ENCODE peak calls at places on chromosomes 2 and 18, in five cellular contexts. One of them, this sample, is unnamed.

GRCh38 chr2:3669656-3670055 is 11.7 kb downstream of the ALLC start:
- DNase-seq in GM12878: no peak
- DNase-seq in H1: peak; percentile 26
- DNase-seq in K562: no peak
- DNase-seq in HepG2: no peak
- DNase-seq in this sample: no peak

GRCh38 chr2:240963376-240964220 is 34.8 kb upstream of the SNED1 start:
- DNase-seq in H1: peak; percentile 45
- DNase-seq in GM12878: no peak
- DNase-seq in K562: no peak
- DNase-seq in HepG2: no peak
- DNase-seq in this sample: no peak

GRCh38 chr2:101770672-101771071 is 73.2 kb downstream of the MAP4K4 start:
- DNase-seq in GM12878: peak; percentile 30
- DNase-seq in H1: no peak
- DNase-seq in HepG2: peak; percentile 82
- DNase-seq in K562: peak; percentile 56
- DNase-seq in this sample: peak; percentile 62

GRCh38 chr18:80077873-80078272 is 31.2 kb upstream of the ADNP2 start:
- DNase-seq in GM12878: no peak
- DNase-seq in K562: no peak
- DNase-seq in HepG2: no peak
- DNase-seq in H1: no peak
- DNase-seq in this sample: no peak

GRCh38 chr2:182715121-182715895 is 749 bp upstream of the DNAJC10 start:
- DNase-seq in GM12878: no peak
- DNase-seq in K562: peak; percentile 19
- DNase-seq in H1: no peak
- DNase-seq in HepG2: peak; percentile 42
- DNase-seq in this sample: no peak

GRCh38 chr2:227942021-227942420 is 70.6 kb downstream of the DAW1 start:
- DNase-seq in H1: no peak
- DNase-seq in HepG2: no peak
- DNase-seq in GM12878: no peak
- DNase-seq in K562: no peak
- DNase-seq in this sample: no peak

GRCh38 chr2:151841025-151841424 is 12.8 kb upstream of the ARL5A start:
- DNase-seq in H1: no peak
- DNase-seq in K562: no peak
- DNase-seq in HepG2: no peak
- DNase-seq in GM12878: no peak
- DNase-seq in this sample: no peak

GRCh38 chr2:237157551-237158102 is 71.9 kb downstream of the COPS8 start:
- DNase-seq in HepG2: no peak
- DNase-seq in GM12878: no peak
- DNase-seq in K562: no peak
- DNase-seq in H1: no peak
- DNase-seq in this sample: no peak

GRCh38 chr18:41870191-41870590 is 84.8 kb upstream of the PIK3C3 start:
- DNase-seq in GM12878: no peak
- DNase-seq in HepG2: no peak
- DNase-seq in H1: no peak
- DNase-seq in K562: no peak
- DNase-seq in this sample: no peak

GRCh38 chr2:71863338-71863737 is 284.3 kb downstream of the CYP26B1 start:
- DNase-seq in HepG2: no peak
- DNase-seq in K562: no peak
- DNase-seq in H1: no peak
- DNase-seq in GM12878: no peak
- DNase-seq in this sample: no peak

GRCh38 chr18:54261894-54262293 is 7.4 kb upstream of the POLI start:
- DNase-seq in K562: peak; percentile 52
- DNase-seq in GM12878: peak; percentile 85
- DNase-seq in HepG2: no peak
- DNase-seq in H1: no peak
- DNase-seq in this sample: no peak

GRCh38 chr2:172552547-172553291 is 3.2 kb upstream of the PDK1 start:
- DNase-seq in HepG2: no peak
- DNase-seq in GM12878: no peak
- DNase-seq in H1: no peak
- DNase-seq in K562: peak; percentile 88
- DNase-seq in this sample: no peak

GRCh38 chr2:9401059-9401547 is 22.2 kb downstream of the ITGB1BP1 start:
- DNase-seq in HepG2: no peak
- DNase-seq in H1: no peak
- DNase-seq in K562: no peak
- DNase-seq in GM12878: no peak
- DNase-seq in this sample: no peak

GRCh38 chr2:159200498-159200897 is 86.0 kb downstream of the WDSUB1 start:
- DNase-seq in GM12878: no peak
- DNase-seq in H1: no peak
- DNase-seq in K562: no peak
- DNase-seq in HepG2: no peak
- DNase-seq in this sample: no peak

GRCh38 chr2:54558976-54559410 is 102.9 kb downstream of the SPTBN1 start:
- DNase-seq in H1: no peak
- DNase-seq in GM12878: no peak
- DNase-seq in K562: peak; percentile 39
- DNase-seq in HepG2: no peak
- DNase-seq in this sample: no peak

GRCh38 chr2:81247648-81248047 is 943.1 kb upstream of the LRRTM1 start:
- DNase-seq in GM12878: peak; percentile 15
- DNase-seq in H1: no peak
- DNase-seq in K562: no peak
- DNase-seq in HepG2: peak; percentile 80
- DNase-seq in this sample: no peak

GRCh38 chr2:175282300-175282699 is 100.8 kb upstream of the ATP5MC3 start:
- DNase-seq in GM12878: no peak
- DNase-seq in H1: no peak
- DNase-seq in HepG2: peak; percentile 20
- DNase-seq in K562: peak; percentile 63
- DNase-seq in this sample: peak; percentile 27

GRCh38 chr2:30208453-30208852 is 22.9 kb upstream of the LBH start:
- DNase-seq in GM12878: no peak
- DNase-seq in HepG2: peak; percentile 46
- DNase-seq in H1: peak; percentile 57
- DNase-seq in K562: peak; percentile 53
- DNase-seq in this sample: peak; percentile 47

GRCh38 chr2:110104025-110104771 is 11.4 kb downstream of the MALL start:
- DNase-seq in GM12878: no peak
- DNase-seq in H1: peak; percentile 24
- DNase-seq in HepG2: no peak
- DNase-seq in K562: no peak
- DNase-seq in this sample: no peak

GRCh38 chr2:37665038-37665437 is 6.4 kb downstream of the CDC42EP3 start:
- DNase-seq in K562: no peak
- DNase-seq in HepG2: no peak
- DNase-seq in GM12878: no peak
- DNase-seq in H1: no peak
- DNase-seq in this sample: no peak

GRCh38 chr2:219287569-219288265 is 8.6 kb downstream of the DNAJB2 start:
- DNase-seq in K562: peak; percentile 59
- DNase-seq in HepG2: no peak
- DNase-seq in H1: no peak
- DNase-seq in GM12878: no peak
- DNase-seq in this sample: no peak

GRCh38 chr2:120600786-120601185 is 134.9 kb upstream of the GLI2 start:
- DNase-seq in K562: no peak
- DNase-seq in HepG2: no peak
- DNase-seq in GM12878: no peak
- DNase-seq in H1: no peak
- DNase-seq in this sample: no peak

GRCh38 chr2:109352898-109353689 is 224.1 kb downstream of the SH3RF3 start:
- DNase-seq in HepG2: no peak
- DNase-seq in K562: no peak
- DNase-seq in GM12878: no peak
- DNase-seq in H1: peak; percentile 30
- DNase-seq in this sample: no peak

GRCh38 chr18:58676270-58676669 is 5.0 kb downstream of the MALT1 start:
- DNase-seq in HepG2: no peak
- DNase-seq in K562: no peak
- DNase-seq in H1: no peak
- DNase-seq in GM12878: no peak
- DNase-seq in this sample: no peak

GRCh38 chr2:99488999-99489757 is 639 bp downstream of the REV1 start:
- DNase-seq in H1: peak; percentile 73
- DNase-seq in GM12878: no peak
- DNase-seq in HepG2: peak; percentile 65
- DNase-seq in K562: peak; percentile 79
- DNase-seq in this sample: no peak

GRCh38 chr2:99489758-99490087 is at the start of gene REV1:
- DNase-seq in H1: no peak
- DNase-seq in K562: no peak
- DNase-seq in GM12878: no peak
- DNase-seq in HepG2: no peak
- DNase-seq in this sample: no peak

GRCh38 chr2:99487906-99488305 is 1.9 kb downstream of the REV1 start:
- DNase-seq in HepG2: no peak
- DNase-seq in K562: no peak
- DNase-seq in H1: no peak
- DNase-seq in GM12878: no peak
- DNase-seq in this sample: no peak

GRCh38 chr2:99490088-99491065 is 560 bp upstream of the REV1 start:
- DNase-seq in H1: peak; percentile 92
- DNase-seq in K562: peak; percentile 97
- DNase-seq in HepG2: peak; percentile 91
- DNase-seq in GM12878: peak; percentile 72
- DNase-seq in this sample: peak; percentile 83

GRCh38 chr2:99488587-99488998 is 1.2 kb downstream of the REV1 start:
- DNase-seq in K562: peak; percentile 22
- DNase-seq in HepG2: peak; percentile 83
- DNase-seq in GM12878: peak; percentile 19
- DNase-seq in H1: no peak
- DNase-seq in this sample: no peak
- TF ChIP-seq POLR2A in K562: no peak
- TF ChIP-seq POLR2A in HepG2: no peak
- TF ChIP-seq POLR2A in GM12878: no peak
- TF ChIP-seq POLR2A in H1: no peak
- TF ChIP-seq POLR2A in this sample: no peak

GRCh38 chr2:232879618-232880494 is 9.8 kb downstream of the SNORC start:
- DNase-seq in K562: no peak
- DNase-seq in GM12878: no peak
- DNase-seq in HepG2: no peak
- DNase-seq in H1: no peak
- DNase-seq in this sample: no peak
- H3K9ac ChIP-seq in K562: no peak overlapping the region
- H3K9ac ChIP-seq in GM12878: no peak overlapping the region
- H3K9ac ChIP-seq in HepG2: no peak overlapping the region
- H3K9ac ChIP-seq in H1: no peak overlapping the region
- H3K9ac ChIP-seq in this sample: no peak overlapping the region

DNA sequence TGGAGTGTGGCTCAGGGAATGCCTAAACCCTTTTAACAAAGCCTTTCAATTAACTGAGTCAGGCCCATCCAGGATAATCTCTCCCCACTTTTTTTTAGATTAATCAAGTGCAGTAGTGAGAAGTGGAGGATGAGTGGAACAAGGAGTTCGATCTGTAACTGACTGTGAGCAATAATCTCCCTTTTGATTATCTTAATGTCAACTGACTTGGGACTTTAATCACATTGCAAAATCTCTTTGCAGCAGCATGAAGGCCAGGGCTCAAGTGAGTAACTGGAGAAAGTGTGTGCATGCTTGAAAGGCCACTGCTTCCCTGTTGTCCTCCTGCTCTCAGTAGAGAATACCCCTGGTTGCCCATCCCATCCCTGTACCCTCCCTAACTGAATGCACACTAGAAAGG is 32.1 kb upstream of the HS6ST1 start:
- DNase-seq in HepG2: no peak
- DNase-seq in K562: no peak
- DNase-seq in H1: no peak
- DNase-seq in GM12878: no peak
- DNase-seq in this sample: no peak
- TF ChIP-seq SIN3A in HepG2: no peak
- TF ChIP-seq SIN3A in K562: no peak
- TF ChIP-seq SIN3A in H1: no peak
- TF ChIP-seq SIN3A in GM12878: no peak
- TF ChIP-seq SIN3A in this sample: no peak

GRCh38 chr2:180979935-180980184 is 545 bp upstream of the UBE2E3 start:
- DNase-seq in HepG2: no peak
- DNase-seq in GM12878: no peak
- DNase-seq in K562: no peak
- DNase-seq in H1: no peak
- DNase-seq in this sample: no peak

GRCh38 chr2:180983468-180984388 is 3.3 kb downstream of the UBE2E3 start:
- DNase-seq in K562: peak; percentile 55
- DNase-seq in HepG2: peak; percentile 77
- DNase-seq in GM12878: no peak
- DNase-seq in H1: no peak
- DNase-seq in this sample: peak; percentile 39

GRCh38 chr2:180980943-180981898 is 816 bp downstream of the UBE2E3 start:
- DNase-seq in HepG2: no peak
- DNase-seq in H1: no peak
- DNase-seq in GM12878: no peak
- DNase-seq in K562: peak; percentile 68
- DNase-seq in this sample: no peak

GRCh38 chr2:180979086-180979934 is 1.1 kb upstream of the UBE2E3 start:
- DNase-seq in HepG2: peak; percentile 82
- DNase-seq in GM12878: no peak
- DNase-seq in K562: peak; percentile 21
- DNase-seq in H1: no peak
- DNase-seq in this sample: no peak

DNA sequence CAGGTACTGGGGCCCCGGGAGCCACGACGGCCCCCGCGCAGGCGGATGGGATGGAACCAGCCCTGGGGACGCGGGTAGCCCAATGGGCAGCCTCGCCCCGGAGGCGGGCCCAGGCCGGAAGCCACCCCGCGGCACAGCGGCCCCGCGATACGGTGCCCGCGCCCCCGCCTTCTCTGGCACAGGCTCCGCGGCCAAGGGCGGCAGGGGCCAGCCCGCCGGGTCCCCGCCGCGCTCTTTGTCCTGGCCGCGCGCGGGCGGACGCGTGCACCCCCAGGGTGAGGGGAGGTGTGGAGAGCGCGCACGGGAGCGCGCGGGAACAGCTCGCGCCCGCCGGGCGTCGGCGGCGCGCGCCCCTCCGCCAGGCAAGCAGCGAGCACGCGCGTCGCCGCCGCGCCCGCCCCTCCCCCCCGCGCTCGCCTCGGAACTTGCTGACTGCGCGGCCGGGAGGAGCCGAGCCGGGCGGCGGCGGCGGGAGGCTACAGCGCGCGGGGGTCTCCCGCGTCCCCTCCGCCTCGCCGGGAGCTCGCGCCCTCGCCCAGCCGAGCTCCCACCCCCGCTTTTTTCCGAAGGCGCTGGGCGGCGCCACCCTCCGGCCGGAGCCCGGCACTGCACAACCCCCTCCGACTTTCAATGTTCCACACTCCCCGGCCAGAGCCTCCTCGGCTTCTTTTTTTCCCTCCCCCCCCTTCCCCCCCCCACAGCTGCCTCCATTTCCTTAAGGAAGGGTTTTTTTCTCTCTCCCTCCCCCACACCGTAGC is at the start of gene UBE2E3:
- DNase-seq in H1: peak; percentile 91
- DNase-seq in K562: peak; percentile 89
- DNase-seq in HepG2: peak; percentile 67
- DNase-seq in GM12878: no peak
- DNase-seq in this sample: peak; percentile 48
- TF ChIP-seq POLR2A in H1: peak; percentile 88
- TF ChIP-seq POLR2A in K562: peak; percentile 66
- TF ChIP-seq POLR2A in HepG2: peak; percentile 76
- TF ChIP-seq POLR2A in GM12878: peak; percentile 70
- TF ChIP-seq POLR2A in this sample: no peak

GRCh38 chr2:191385416-191386160 is 140.4 kb downstream of the MYO1B start:
- DNase-seq in H1: no peak
- DNase-seq in HepG2: no peak
- DNase-seq in K562: no peak
- DNase-seq in GM12878: no peak
- DNase-seq in this sample: no peak
- H3K9ac ChIP-seq in H1: no peak overlapping the region
- H3K9ac ChIP-seq in HepG2: no peak overlapping the region
- H3K9ac ChIP-seq in K562: no peak overlapping the region
- H3K9ac ChIP-seq in GM12878: no peak overlapping the region
- H3K9ac ChIP-seq in this sample: no peak overlapping the region

This sample was measured in HCT116.